ENCODE peak calls at places on chromosomes 12 and 14, in five cellular contexts. One of them, this sample, is unnamed.

GRCh38 chr12:99918003-99918402 is 66.7 kb downstream of the ANKS1B start:
- DNase-seq in BJ: no peak
- DNase-seq in Caco-2: no peak
- DNase-seq in PC-9: no peak
- DNase-seq in Peyer's patch: no peak
- DNase-seq in this sample: no peak

GRCh38 chr12:26264215-26264838 is 69.0 kb downstream of the SSPN start:
- DNase-seq in BJ: no peak
- DNase-seq in Caco-2: no peak
- DNase-seq in PC-9: no peak
- DNase-seq in Peyer's patch: no peak
- DNase-seq in this sample: no peak

GRCh38 chr12:575948-576612 is 87.2 kb downstream of the NINJ2 start:
- DNase-seq in BJ: no peak
- DNase-seq in Caco-2: peak; percentile 96
- DNase-seq in PC-9: peak; percentile 48
- DNase-seq in Peyer's patch: peak; percentile 88
- DNase-seq in this sample: peak; percentile 97

GRCh38 chr12:29796823-29797263 is 13.1 kb upstream of the TMTC1 start:
- DNase-seq in BJ: peak; percentile 83
- DNase-seq in Caco-2: no peak
- DNase-seq in PC-9: peak; percentile 83
- DNase-seq in Peyer's patch: no peak
- DNase-seq in this sample: no peak

GRCh38 chr12:7935773-7936581 is at the start of gene SLC2A3:
- DNase-seq in BJ: peak; percentile 62
- DNase-seq in Caco-2: peak; percentile 97
- DNase-seq in PC-9: peak; percentile 86
- DNase-seq in Peyer's patch: peak; percentile 50
- DNase-seq in this sample: peak; percentile 90

GRCh38 chr14:76924363-76925151 is 98.3 kb downstream of the LRRC74A start:
- DNase-seq in BJ: no peak
- DNase-seq in Caco-2: no peak
- DNase-seq in PC-9: no peak
- DNase-seq in Peyer's patch: no peak
- DNase-seq in this sample: no peak

GRCh38 chr12:56565510-56566101 is 44.0 kb downstream of the RBMS2 start:
- DNase-seq in BJ: peak; percentile 45
- DNase-seq in Caco-2: peak; percentile 8
- DNase-seq in PC-9: no peak
- DNase-seq in Peyer's patch: peak; percentile 64
- DNase-seq in this sample: peak; percentile 19

GRCh38 chr14:31962920-31963319 is 114.2 kb upstream of the ARHGAP5 start:
- DNase-seq in BJ: no peak
- DNase-seq in Caco-2: no peak
- DNase-seq in PC-9: no peak
- DNase-seq in Peyer's patch: no peak
- DNase-seq in this sample: no peak

GRCh38 chr14:79265366-79265765 is 945.9 kb downstream of the DIO2 start:
- DNase-seq in BJ: no peak
- DNase-seq in Caco-2: no peak
- DNase-seq in PC-9: no peak
- DNase-seq in Peyer's patch: no peak
- DNase-seq in this sample: no peak

GRCh38 chr14:102749833-102750775 is 27.1 kb upstream of the TRAF3 start:
- DNase-seq in BJ: no peak
- DNase-seq in Caco-2: no peak
- DNase-seq in PC-9: no peak
- DNase-seq in Peyer's patch: no peak
- DNase-seq in this sample: no peak

GRCh38 chr12:51847830-51848727 is at the start of gene FIGNL2:
- DNase-seq in BJ: no peak
- DNase-seq in Caco-2: peak; percentile 57
- DNase-seq in PC-9: no peak
- DNase-seq in Peyer's patch: no peak
- DNase-seq in this sample: no peak

GRCh38 chr12:10968765-10969456 is 17.8 kb downstream of the TAS2R50 start:
- DNase-seq in BJ: no peak
- DNase-seq in Caco-2: no peak
- DNase-seq in PC-9: no peak
- DNase-seq in Peyer's patch: no peak
- DNase-seq in this sample: no peak

GRCh38 chr12:91628656-91629055 is 446.0 kb upstream of the DCN start:
- DNase-seq in BJ: no peak
- DNase-seq in Caco-2: no peak
- DNase-seq in PC-9: no peak
- DNase-seq in Peyer's patch: no peak
- DNase-seq in this sample: no peak

GRCh38 chr14:53517276-53517960 is 364.3 kb upstream of the DDHD1 start:
- DNase-seq in BJ: no peak
- DNase-seq in Caco-2: no peak
- DNase-seq in PC-9: no peak
- DNase-seq in Peyer's patch: no peak
- DNase-seq in this sample: no peak

DNA sequence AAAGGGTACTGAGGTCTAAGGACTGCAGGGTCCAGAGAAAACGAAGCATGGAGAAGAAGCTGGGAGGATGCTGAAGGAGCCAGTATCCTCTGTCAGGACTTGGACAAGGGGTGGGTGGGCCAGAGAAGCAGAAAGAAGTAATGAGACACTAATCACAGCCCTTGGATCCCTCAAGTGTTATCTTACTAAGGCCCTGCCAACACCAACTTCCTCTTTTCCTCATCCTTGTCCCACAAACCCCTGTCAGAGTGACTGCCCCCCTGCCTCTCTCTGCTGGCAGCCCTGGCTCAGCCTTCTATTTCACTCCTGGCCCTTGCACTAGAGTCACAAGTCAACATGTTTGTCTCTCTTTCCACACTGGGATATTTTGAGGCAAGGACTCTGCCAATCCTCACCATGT is 3.8 kb upstream of the ASIC1 start:
- DNase-seq in BJ: no peak
- DNase-seq in Caco-2: no peak
- DNase-seq in PC-9: no peak
- DNase-seq in Peyer's patch: no peak
- DNase-seq in this sample: no peak
- H3K27me3 ChIP-seq in BJ: peaks cover 33% of the 10 kb centered on the region
- H3K27me3 ChIP-seq in Caco-2: no peaks in the 10 kb centered on the region
- H3K27me3 ChIP-seq in PC-9: peaks cover 23% of the 10 kb centered on the region
- H3K27me3 ChIP-seq in Peyer's patch: peaks cover 4% of the 10 kb centered on the region
- H3K27me3 ChIP-seq in this sample: no peaks in the 10 kb centered on the region

DNA sequence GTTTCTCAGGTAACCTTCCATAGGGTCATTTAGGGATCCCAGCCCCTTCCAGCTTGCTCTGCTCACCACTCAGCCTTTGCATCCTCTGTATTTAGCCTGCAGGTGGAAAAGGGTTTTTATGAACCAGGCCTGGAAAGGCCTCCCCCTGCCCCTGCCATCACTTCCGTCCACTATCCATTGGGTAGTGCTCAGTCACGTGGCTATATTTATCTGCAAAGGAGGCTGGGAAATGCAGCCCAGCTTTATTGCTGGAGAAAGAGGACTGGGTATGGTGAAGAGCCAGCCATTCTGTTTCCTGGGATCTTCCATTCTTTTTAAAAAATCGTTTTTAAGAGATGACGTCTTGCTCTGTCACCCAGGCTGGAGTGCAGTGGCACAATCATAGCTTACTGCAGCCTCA is 87.0 kb upstream of the MAP1LC3B2 start:
- DNase-seq in BJ: no peak
- DNase-seq in Caco-2: no peak
- DNase-seq in PC-9: no peak
- DNase-seq in Peyer's patch: no peak
- DNase-seq in this sample: no peak
- H3K27me3 ChIP-seq in BJ: peaks cover 2% of the 10 kb centered on the region
- H3K27me3 ChIP-seq in Caco-2: no peaks in the 10 kb centered on the region
- H3K27me3 ChIP-seq in PC-9: no peaks in the 10 kb centered on the region
- H3K27me3 ChIP-seq in Peyer's patch: no peaks in the 10 kb centered on the region
- H3K27me3 ChIP-seq in this sample: no peaks in the 10 kb centered on the region

GRCh38 chr12:113971392-113971791 is 5.3 kb upstream of the RBM19 start:
- DNase-seq in BJ: no peak
- DNase-seq in Caco-2: no peak
- DNase-seq in PC-9: no peak
- DNase-seq in Peyer's patch: no peak
- DNase-seq in this sample: no peak
- H3K27me3 ChIP-seq in BJ: peaks cover 16% of the 10 kb centered on the region
- H3K27me3 ChIP-seq in Caco-2: no peaks in the 10 kb centered on the region
- H3K27me3 ChIP-seq in PC-9: peaks cover 61% of the 10 kb centered on the region
- H3K27me3 ChIP-seq in Peyer's patch: no peaks in the 10 kb centered on the region
- H3K27me3 ChIP-seq in this sample: no peaks in the 10 kb centered on the region

GRCh38 chr12:1594295-1595025 is at the start of gene FBXL14:
- DNase-seq in BJ: no peak
- DNase-seq in Caco-2: peak; percentile 99
- DNase-seq in PC-9: peak; percentile 65
- DNase-seq in Peyer's patch: peak; percentile 91
- DNase-seq in this sample: peak; percentile 93

GRCh38 chr12:1595026-1595561 is 713 bp upstream of the FBXL14 start:
- DNase-seq in BJ: no peak
- DNase-seq in Caco-2: no peak
- DNase-seq in PC-9: no peak
- DNase-seq in Peyer's patch: no peak
- DNase-seq in this sample: no peak

GRCh38 chr12:1593232-1594044 is 943 bp downstream of the FBXL14 start:
- DNase-seq in BJ: no peak
- DNase-seq in Caco-2: peak; percentile 81
- DNase-seq in PC-9: peak; percentile 49
- DNase-seq in Peyer's patch: peak; percentile 84
- DNase-seq in this sample: peak; percentile 69

GRCh38 chr12:1594045-1594294 is 411 bp downstream of the FBXL14 start:
- DNase-seq in BJ: no peak
- DNase-seq in Caco-2: no peak
- DNase-seq in PC-9: peak; percentile 51
- DNase-seq in Peyer's patch: no peak
- DNase-seq in this sample: no peak

GRCh38 chr12:1595690-1596347 is 1.4 kb upstream of the FBXL14 start:
- DNase-seq in BJ: no peak
- DNase-seq in Caco-2: no peak
- DNase-seq in PC-9: no peak
- DNase-seq in Peyer's patch: no peak
- DNase-seq in this sample: no peak
- H3K27me3 ChIP-seq in BJ: no peaks in the 10 kb centered on the region
- H3K27me3 ChIP-seq in Caco-2: no peaks in the 10 kb centered on the region
- H3K27me3 ChIP-seq in PC-9: no peaks in the 10 kb centered on the region
- H3K27me3 ChIP-seq in Peyer's patch: no peaks in the 10 kb centered on the region
- H3K27me3 ChIP-seq in this sample: no peaks in the 10 kb centered on the region

GRCh38 chr14:61321385-61322010 is at the start of gene PRKCH:
- DNase-seq in BJ: no peak
- DNase-seq in Caco-2: peak; percentile 92
- DNase-seq in PC-9: peak; percentile 91
- DNase-seq in Peyer's patch: peak; percentile 89
- DNase-seq in this sample: peak; percentile 87

GRCh38 chr14:61319086-61319485 is 2.3 kb upstream of the PRKCH start:
- DNase-seq in BJ: no peak
- DNase-seq in Caco-2: no peak
- DNase-seq in PC-9: no peak
- DNase-seq in Peyer's patch: no peak
- DNase-seq in this sample: no peak

GRCh38 chr14:61320806-61321384 is 484 bp upstream of the PRKCH start:
- DNase-seq in BJ: no peak
- DNase-seq in Caco-2: no peak
- DNase-seq in PC-9: peak; percentile 63
- DNase-seq in Peyer's patch: no peak
- DNase-seq in this sample: no peak

GRCh38 chr14:61322011-61322798 is 826 bp downstream of the PRKCH start:
- DNase-seq in BJ: no peak
- DNase-seq in Caco-2: peak; percentile 60
- DNase-seq in PC-9: peak; percentile 71
- DNase-seq in Peyer's patch: peak; percentile 87
- DNase-seq in this sample: no peak

GRCh38 chr14:61319706-61320105 is 1.7 kb upstream of the PRKCH start:
- DNase-seq in BJ: no peak
- DNase-seq in Caco-2: no peak
- DNase-seq in PC-9: no peak
- DNase-seq in Peyer's patch: no peak
- DNase-seq in this sample: no peak
- H3K27me3 ChIP-seq in BJ: peaks cover 18% of the 10 kb centered on the region
- H3K27me3 ChIP-seq in Caco-2: no peaks in the 10 kb centered on the region
- H3K27me3 ChIP-seq in PC-9: no peaks in the 10 kb centered on the region
- H3K27me3 ChIP-seq in Peyer's patch: no peaks in the 10 kb centered on the region
- H3K27me3 ChIP-seq in this sample: no peaks in the 10 kb centered on the region